ENCODE peak calls at places on chromosomes 2 and 18, in eight cellular contexts. R, C, H, L, M, X, E and N are unnamed samples. For H3K27me3 and H3K36me3, the result is how much of the 10 kb centered on the place peaks cover.

GRCh38 chr2:174600349-174600748 is 2.7 kb upstream of the WIPF1 start:
- DNase-seq in R (no peak), C (no peak), H (no peak), L (no peak), M (no peak), X (no peak), E (no peak), N (no peak)

GRCh38 chr2:24855703-24856102 is 62.5 kb downstream of the CENPO start:
- DNase-seq in R (no peak), C (peak), H (peak), L (no peak), M (no peak), X (no peak), E (no peak), N (no peak)

GRCh38 chr2:60440080-60440753 is 113.2 kb downstream of the BCL11A start:
- DNase-seq in R (no peak), C (no peak), H (no peak), L (no peak), M (no peak), X (no peak), E (no peak), N (no peak)

GRCh38 chr18:6997802-6998201 is 119.8 kb downstream of the LAMA1 start:
- DNase-seq in R (no peak), C (no peak), H (no peak), L (no peak), M (no peak), X (no peak), E (no peak), N (no peak)

GRCh38 chr18:55422456-55423185 is 165.4 kb downstream of the TCF4 start:
- DNase-seq in R (no peak), C (peak), H (peak), L (no peak), M (no peak), X (no peak), E (peak), N (no peak)

GRCh38 chr2:88690591-88691338 is 708 bp upstream of the RPIA start:
- DNase-seq in R (peak), C (no peak), H (peak), L (peak), M (no peak), X (peak), E (peak), N (no peak)

GRCh38 chr18:40407913-40408312 is 1547.1 kb upstream of the PIK3C3 start:
- DNase-seq in R (no peak), C (no peak), H (no peak), L (no peak), M (no peak), X (no peak), E (no peak), N (no peak)

GRCh38 chr2:148184967-148185366 is 164.1 kb downstream of the MBD5 start:
- DNase-seq in R (no peak), C (no peak), H (no peak), L (no peak), M (no peak), X (no peak), E (no peak), N (no peak)

GRCh38 chr2:25236736-25237135 is 68.4 kb upstream of the POMC start:
- DNase-seq in R (no peak), C (no peak), H (no peak), L (no peak), M (no peak), X (no peak), E (no peak), N (no peak)

GRCh38 chr2:200329798-200330197 is 23.3 kb downstream of the SPATS2L start:
- DNase-seq in R (no peak), C (no peak), H (no peak), L (no peak), M (no peak), X (no peak), E (no peak), N (no peak)

GRCh38 chr2:212911011-212911410 is 240.4 kb downstream of the IKZF2 start:
- DNase-seq in R (no peak), C (no peak), H (no peak), L (no peak), M (no peak), X (no peak), E (no peak), N (no peak)

GRCh38 chr2:240733803-240734495 is 42.3 kb downstream of the AQP12A start:
- DNase-seq in R (no peak), C (no peak), H (no peak), L (no peak), M (peak), X (no peak), E (no peak), N (no peak)

GRCh38 chr2:44941551-44942234 is at the start of gene SIX3:
- DNase-seq in R (no peak), C (no peak), H (no peak), L (peak), M (peak), X (no peak), E (peak), N (no peak)

GRCh38 chr18:56538756-56539155 is 99.6 kb downstream of the TXNL1 start:
- DNase-seq in R (no peak), C (no peak), H (no peak), L (no peak), M (no peak), X (no peak), E (no peak), N (no peak)

GRCh38 chr18:78526923-78527775 is 452.5 kb upstream of the SALL3 start:
- DNase-seq in R (no peak), C (peak), H (no peak), L (no peak), M (no peak), X (no peak), E (no peak), N (no peak)

DNA sequence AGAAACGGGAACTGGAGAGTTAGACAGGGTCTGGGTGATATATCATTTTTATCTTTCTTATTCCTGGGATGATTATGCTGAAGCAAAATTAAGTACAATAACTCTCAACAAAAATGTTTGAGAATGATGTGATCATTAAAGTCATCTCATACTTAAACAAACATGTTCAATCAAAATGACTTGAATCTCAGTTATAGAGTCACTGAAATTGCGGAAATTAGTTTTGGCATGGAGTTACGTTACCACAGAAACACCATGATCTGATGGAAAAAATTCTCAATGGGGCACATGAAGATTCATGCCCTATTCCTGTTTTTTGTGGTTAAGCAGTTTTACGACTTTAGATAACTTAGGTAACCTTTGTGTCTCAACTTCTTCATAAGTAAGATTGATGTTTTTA is 757.7 kb downstream of the EPHA4 start:
- DNase-seq in R (no peak), C (no peak), H (no peak), L (no peak), M (no peak), X (no peak), E (no peak), N (no peak)
- H3K27ac ChIP-seq in R (no peak), C (no peak), H (no peak), L (no peak), M (no peak), X (no peak), E (no peak), N (no peak)

GRCh38 chr2:66578853-66579158 is 143.9 kb downstream of the MEIS1 start:
- DNase-seq in R (no peak), C (no peak), H (no peak), L (no peak), M (no peak), X (no peak), E (no peak), N (no peak)

GRCh38 chr2:66579494-66579893 is 144.6 kb downstream of the MEIS1 start:
- DNase-seq in R (no peak), C (no peak), H (no peak), L (no peak), M (no peak), X (no peak), E (no peak), N (no peak)

GRCh38 chr2:66577331-66578041 is 142.6 kb downstream of the MEIS1 start:
- DNase-seq in R (no peak), C (no peak), H (peak), L (no peak), M (no peak), X (peak), E (no peak), N (no peak)

GRCh38 chr2:66576381-66577330 is 141.7 kb downstream of the MEIS1 start:
- DNase-seq in R (no peak), C (no peak), H (peak), L (no peak), M (no peak), X (peak), E (no peak), N (peak)

GRCh38 chr2:66578067-66578852 is 143.3 kb downstream of the MEIS1 start:
- DNase-seq in R (no peak), C (no peak), H (no peak), L (no peak), M (no peak), X (peak), E (no peak), N (no peak)
- H3K27me3 ChIP-seq in R (half or more), C (half or more), H (half or more), L (under half), M (under half), X (under half), E (under half), N (under half)

GRCh38 chr2:215395687-215396460 is 40.0 kb downstream of the FN1 start:
- DNase-seq in R (no peak), C (no peak), H (no peak), L (no peak), M (no peak), X (no peak), E (no peak), N (no peak)

GRCh38 chr2:215397632-215398341 is 38.1 kb downstream of the FN1 start:
- DNase-seq in R (peak), C (no peak), H (no peak), L (no peak), M (no peak), X (no peak), E (no peak), N (peak)

GRCh38 chr2:215401896-215402379 is 33.9 kb downstream of the FN1 start:
- DNase-seq in R (no peak), C (no peak), H (no peak), L (no peak), M (no peak), X (no peak), E (no peak), N (no peak)

GRCh38 chr2:215396595-215397313 is 39.1 kb downstream of the FN1 start:
- DNase-seq in R (no peak), C (no peak), H (no peak), L (peak), M (no peak), X (no peak), E (no peak), N (no peak)

GRCh38 chr2:215399067-215399716 is 36.7 kb downstream of the FN1 start:
- DNase-seq in R (no peak), C (no peak), H (no peak), L (no peak), M (no peak), X (no peak), E (no peak), N (no peak)
- H3K36me3 ChIP-seq in R (under half), C (under half), H (under half), L (under half), M (under half), X (under half), E (half or more), N (under half)

DNA sequence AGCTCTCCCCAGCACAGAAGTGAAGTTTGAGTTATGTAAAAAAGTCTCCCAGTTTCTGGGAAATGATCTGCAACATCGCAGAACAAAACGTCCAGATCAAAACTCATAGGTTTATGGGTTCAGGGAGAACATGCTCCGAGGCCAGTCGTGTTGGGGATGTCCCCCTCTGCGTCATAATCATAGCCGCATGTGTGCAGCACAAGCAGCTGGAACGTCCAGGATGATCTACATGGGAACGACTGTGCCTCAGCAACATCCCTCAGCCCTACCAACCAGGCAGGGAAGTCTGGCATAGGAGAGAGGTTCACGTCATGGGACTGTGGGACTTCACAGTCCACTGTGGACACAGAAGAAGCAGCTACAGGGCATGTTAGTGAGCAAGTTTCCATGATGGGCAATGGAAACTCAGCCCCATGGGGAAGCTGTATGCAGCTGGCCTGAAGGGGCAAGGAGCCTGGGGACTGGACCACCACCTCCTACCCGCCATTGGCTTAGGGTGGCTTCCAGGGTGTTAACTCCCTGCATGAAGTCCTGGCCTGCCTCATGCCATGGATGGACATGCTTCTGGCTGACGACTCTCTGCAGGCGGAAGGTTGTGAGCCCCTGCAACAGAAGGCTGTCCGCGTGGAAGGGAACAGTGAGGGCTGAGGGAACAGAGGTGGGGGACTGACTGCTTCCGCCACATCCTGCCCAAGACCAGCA is 96.9 kb downstream of the COPS8 start:
- DNase-seq in R (no peak), C (no peak), H (no peak), L (no peak), M (no peak), X (no peak), E (no peak), N (no peak)
- H3K27ac ChIP-seq in R (no peak), C (no peak), H (peak), L (no peak), M (no peak), X (no peak), E (peak), N (peak)

DNA sequence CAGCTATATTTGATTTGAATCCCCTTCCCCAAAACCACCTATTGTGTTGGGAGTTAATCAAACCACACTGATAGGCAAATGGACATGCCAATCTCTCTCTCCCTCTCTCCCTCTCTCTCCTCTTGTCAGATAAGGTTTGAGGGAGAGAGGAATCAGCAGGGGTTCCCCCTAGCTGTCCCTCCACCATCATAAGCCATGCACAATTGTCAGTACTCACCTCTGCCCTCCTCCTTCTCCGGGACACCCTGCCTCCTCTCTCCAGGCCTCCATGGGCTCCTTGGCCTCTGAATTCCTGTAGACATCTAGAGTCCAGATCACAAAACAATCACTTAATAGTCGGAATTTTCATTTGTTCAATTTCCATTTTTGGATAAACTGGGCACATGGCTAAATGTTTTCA is 243.7 kb upstream of the RAB12 start:
- DNase-seq in R (no peak), C (no peak), H (no peak), L (no peak), M (no peak), X (no peak), E (no peak), N (no peak)
- H3K27me3 ChIP-seq in R (under half), C (under half), H (under half), L (under half), M (under half), X (under half), E (under half), N (under half)

GRCh38 chr2:72538486-72538885 is 287.3 kb downstream of the EXOC6B start:
- DNase-seq in R (no peak), C (no peak), H (no peak), L (no peak), M (no peak), X (no peak), E (no peak), N (no peak)
- H3K36me3 ChIP-seq in R (under half), C (under half), H (under half), L (under half), M (under half), X (under half), E (under half), N (under half)